ENCODE peak calls at places on chromosomes 13 and 19, in seven cellular contexts. W is neural progenitor cell, B is putamen, O is left ventricle myocardium inferior, P is NCI-H1105, Y is right cardiac atrium, I is kidney. S is an unnamed sample.

GRCh38 chr13:33577037-33577436 is 240.9 kb upstream of the RFC3 start:
- DNase-seq in W (no peak), B (no peak), O (no peak), P (no peak), Y (no peak), I (no peak), S (no peak)

GRCh38 chr19:42323852-42324654 is 1.4 kb upstream of the MEGF8 start:
- DNase-seq in W (peak), B (no peak), O (no peak), P (no peak), Y (peak), I (no peak), S (no peak)

GRCh38 chr13:49637989-49638388 is 9.7 kb downstream of the ARL11 start:
- DNase-seq in W (no peak), B (no peak), O (no peak), P (no peak), Y (no peak), I (no peak), S (no peak)

GRCh38 chr13:91805605-91806004 is 407.2 kb downstream of the GPC5 start:
- DNase-seq in W (no peak), B (no peak), O (no peak), P (no peak), Y (no peak), I (no peak), S (peak)

GRCh38 chr13:101838305-101838835 is 385.9 kb downstream of the ITGBL1 start:
- DNase-seq in W (no peak), B (no peak), O (no peak), P (no peak), Y (no peak), I (no peak), S (no peak)

GRCh38 chr19:49441210-49441959 is at the start of gene SLC17A7:
- DNase-seq in W (peak), B (no peak), O (peak), P (peak), Y (peak), I (peak), S (peak)

GRCh38 chr19:49775742-49776370 is 9.1 kb downstream of the AP2A1 start:
- DNase-seq in W (no peak), B (no peak), O (no peak), P (no peak), Y (no peak), I (no peak), S (no peak)

GRCh38 chr13:61880576-61881283 is 465.1 kb upstream of the PCDH20 start:
- DNase-seq in W (peak), B (no peak), O (no peak), P (no peak), Y (no peak), I (no peak), S (peak)

GRCh38 chr13:71067164-71067815 is 799.7 kb downstream of the DACH1 start:
- DNase-seq in W (peak), B (no peak), O (no peak), P (peak), Y (no peak), I (peak), S (no peak)

GRCh38 chr19:14368011-14368513 is 13.2 kb upstream of the ADGRE5 start:
- DNase-seq in W (no peak), B (no peak), O (no peak), P (no peak), Y (no peak), I (no peak), S (no peak)

GRCh38 chr13:57582032-57582431 is 49.5 kb upstream of the PCDH17 start:
- DNase-seq in W (peak), B (no peak), O (no peak), P (no peak), Y (no peak), I (peak), S (no peak)

GRCh38 chr13:28402057-28402381 is 92.9 kb downstream of the FLT1 start:
- DNase-seq in W (no peak), B (no peak), O (no peak), P (no peak), Y (no peak), I (no peak), S (no peak)

GRCh38 chr19:23957660-23958281 is 43.1 kb downstream of the ZNF726 start:
- DNase-seq in W (no peak), B (no peak), O (no peak), P (no peak), Y (no peak), I (peak), S (no peak)

GRCh38 chr19:33388817-33389573 is 15.5 kb downstream of the CEBPG start:
- DNase-seq in W (no peak), B (no peak), O (peak), P (no peak), Y (peak), I (peak), S (no peak)

GRCh38 chr13:113836917-113837553 is 26.8 kb downstream of the GAS6 start:
- DNase-seq in W (no peak), B (no peak), O (peak), P (peak), Y (peak), I (peak), S (peak)

GRCh38 chr13:91313103-91313502 is 34.4 kb upstream of the MIR17HG start:
- DNase-seq in W (peak), B (peak), O (no peak), P (no peak), Y (no peak), I (no peak), S (peak)

GRCh38 chr19:50890422-50891252 is 17.4 kb downstream of the KLK2 start:
- DNase-seq in W (no peak), B (no peak), O (no peak), P (no peak), Y (no peak), I (no peak), S (no peak)

GRCh38 chr13:28530729-28531194 is 35.8 kb upstream of the FLT1 start:
- DNase-seq in W (no peak), B (no peak), O (no peak), P (no peak), Y (no peak), I (peak), S (no peak)

GRCh38 chr13:111337741-111338140 is 17.3 kb downstream of the TEX29 start:
- DNase-seq in W (no peak), B (no peak), O (no peak), P (no peak), Y (no peak), I (no peak), S (no peak)

GRCh38 chr13:92510416-92510815 is 716.2 kb upstream of the GPC6 start:
- DNase-seq in W (no peak), B (no peak), O (no peak), P (no peak), Y (no peak), I (no peak), S (no peak)

GRCh38 chr13:106418556-106418955 is 116.9 kb downstream of the EFNB2 start:
- DNase-seq in W (no peak), B (no peak), O (no peak), P (no peak), Y (no peak), I (no peak), S (no peak)